ENCODE peak calls at places on chromosome 19, in four cellular contexts. K is cardiac muscle cell, P is aorta, J is left lung. B is an unnamed sample. For H3K36me3, the result is how much of the 10 kb centered on the place peaks cover.

GRCh38 chr19:18662972-18663732 is 20.3 kb upstream of the CRTC1 start:
- DNase-seq in K (no peak), P (no peak), J (no peak), B (no peak)

GRCh38 chr19:16033721-16034120 is 42.6 kb upstream of the TPM4 start:
- DNase-seq in K (no peak), P (no peak), J (no peak), B (no peak)

GRCh38 chr19:17719730-17720486 is 628 bp downstream of the MAP1S start:
- DNase-seq in K (no peak), P (no peak), J (peak), B (no peak)

GRCh38 chr19:5632657-5633056 is 9.8 kb downstream of the SAFB start:
- DNase-seq in K (no peak), P (no peak), J (no peak), B (no peak)

GRCh38 chr19:4678881-4679379 is 8.8 kb upstream of the MYDGF start:
- DNase-seq in K (no peak), P (no peak), J (no peak), B (no peak)

GRCh38 chr19:4062576-4063368 is 3.9 kb downstream of the ZBTB7A start:
- DNase-seq in K (no peak), P (no peak), J (no peak), B (no peak)

GRCh38 chr19:17390665-17391370 is 3.2 kb downstream of the CCDC194 start:
- DNase-seq in K (peak), P (peak), J (peak), B (peak)

GRCh38 chr19:35380450-35381124 is 9.7 kb downstream of the GPR42 start:
- DNase-seq in K (no peak), P (no peak), J (no peak), B (no peak)

GRCh38 chr19:37905936-37906867 is at the start of gene WDR87:
- DNase-seq in K (peak), P (peak), J (peak), B (peak)

GRCh38 chr19:35249848-35250711 is 1.3 kb downstream of the LSR start:
- DNase-seq in K (no peak), P (no peak), J (peak), B (no peak)

GRCh38 chr19:39265321-39265916 is 2.8 kb upstream of the IFNL2 start:
- DNase-seq in K (no peak), P (no peak), J (no peak), B (no peak)

GRCh38 chr19:2454962-2455409 is 1.8 kb downstream of the LMNB2 start:
- DNase-seq in K (no peak), P (no peak), J (no peak), B (no peak)
- H3K4me3 ChIP-seq in K (peak), P (no peak), J (peak), B (no peak)

GRCh38 chr19:41863209-41863931 is 3.3 kb downstream of the RPS19 start:
- DNase-seq in K (no peak), P (peak), J (no peak), B (no peak)
- H3K36me3 ChIP-seq in K (half or more), P (under half), J (under half), B (under half)

GRCh38 chr19:640156-640548 is 473 bp downstream of the FGF22 start:
- DNase-seq in K (no peak), P (no peak), J (no peak), B (no peak)
- H3K4me3 ChIP-seq in K (peak), P (peak), J (peak), B (peak)

GRCh38 chr19:307793-308420 is 16.7 kb upstream of the PLPP2 start:
- DNase-seq in K (no peak), P (no peak), J (no peak), B (no peak)

GRCh38 chr19:310141-310651 is 19.0 kb upstream of the PLPP2 start:
- DNase-seq in K (no peak), P (peak), J (no peak), B (no peak)

GRCh38 chr19:308471-309205 is 17.4 kb upstream of the PLPP2 start:
- DNase-seq in K (no peak), P (no peak), J (no peak), B (no peak)

GRCh38 chr19:310781-311496 is 19.7 kb upstream of the PLPP2 start:
- DNase-seq in K (no peak), P (no peak), J (no peak), B (no peak)

DNA sequence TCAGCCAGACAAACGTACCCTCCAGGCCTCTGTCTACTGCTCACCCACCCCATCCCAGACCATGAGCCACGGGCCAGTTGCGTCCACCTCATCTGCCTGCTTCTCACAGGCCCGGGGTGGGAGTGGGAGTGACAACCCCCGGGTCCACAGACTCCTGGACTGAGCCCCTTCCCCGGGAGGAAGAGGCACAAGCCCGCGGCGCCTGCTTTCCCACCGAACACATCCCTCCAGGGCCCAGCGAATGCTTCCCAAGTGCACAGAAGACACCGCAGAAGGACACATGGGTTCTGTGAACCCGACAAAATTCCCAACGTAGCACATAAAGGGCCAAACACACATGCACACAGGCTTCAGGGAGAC is 18.0 kb upstream of the PLPP2 start:
- DNase-seq in K (no peak), P (no peak), J (no peak), B (no peak)
- H3K36me3 ChIP-seq in K (under half), P (under half), J (under half), B (under half)

GRCh38 chr19:7919681-7920519 is at the start of gene SNAPC2:
- DNase-seq in K (peak), P (peak), J (peak), B (peak)

GRCh38 chr19:7917292-7918061 is 2.7 kb upstream of the SNAPC2 start:
- DNase-seq in K (peak), P (peak), J (no peak), B (peak)

GRCh38 chr19:7916908-7917291 is 2.3 kb downstream of the TGFBR3L start:
- DNase-seq in K (no peak), P (peak), J (no peak), B (no peak)

GRCh38 chr19:7920520-7921301 is 573 bp downstream of the SNAPC2 start:
- DNase-seq in K (peak), P (peak), J (peak), B (peak)

DNA sequence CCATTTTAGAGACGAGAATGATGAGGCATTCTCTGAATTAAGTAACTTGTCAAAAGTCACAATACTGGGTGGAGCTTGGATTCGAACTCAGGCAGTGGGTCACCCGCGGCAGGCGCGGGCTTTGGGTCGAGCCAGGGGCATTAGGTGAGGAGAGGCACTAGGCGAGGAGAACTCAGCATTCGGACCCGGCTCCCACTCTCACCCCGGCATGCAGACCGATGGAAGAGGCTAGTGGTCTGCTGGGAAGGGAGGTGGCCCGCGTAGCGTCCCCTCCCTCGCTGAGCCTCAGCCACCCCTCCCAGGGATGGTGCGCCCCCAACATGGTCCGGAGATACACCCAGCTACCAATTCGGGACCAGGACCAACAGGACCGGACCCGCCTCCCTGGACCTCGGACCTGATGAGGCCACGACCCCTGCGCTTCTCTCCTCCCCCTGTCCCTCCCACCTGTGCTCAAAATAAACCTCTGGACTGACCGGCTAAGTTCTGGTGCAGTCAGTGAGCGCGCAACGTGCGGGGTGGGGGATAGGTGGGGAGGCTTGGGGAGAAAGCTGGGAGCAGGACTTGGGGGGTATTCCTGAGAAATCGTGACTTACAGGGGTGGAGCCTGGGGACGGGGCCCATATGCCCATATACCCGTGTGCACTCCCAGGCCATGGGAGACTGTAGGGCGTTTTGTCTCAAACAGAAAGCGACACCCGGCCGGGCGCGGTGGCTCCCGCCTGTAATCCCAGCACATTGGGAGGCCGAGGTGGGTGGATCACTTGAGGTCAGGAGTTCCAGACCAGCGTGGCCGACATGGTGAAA is 1.3 kb upstream of the SNAPC2 start:
- DNase-seq in K (no peak), P (peak), J (no peak), B (no peak)
- H3K4me3 ChIP-seq in K (no peak), P (no peak), J (no peak), B (no peak)

DNA sequence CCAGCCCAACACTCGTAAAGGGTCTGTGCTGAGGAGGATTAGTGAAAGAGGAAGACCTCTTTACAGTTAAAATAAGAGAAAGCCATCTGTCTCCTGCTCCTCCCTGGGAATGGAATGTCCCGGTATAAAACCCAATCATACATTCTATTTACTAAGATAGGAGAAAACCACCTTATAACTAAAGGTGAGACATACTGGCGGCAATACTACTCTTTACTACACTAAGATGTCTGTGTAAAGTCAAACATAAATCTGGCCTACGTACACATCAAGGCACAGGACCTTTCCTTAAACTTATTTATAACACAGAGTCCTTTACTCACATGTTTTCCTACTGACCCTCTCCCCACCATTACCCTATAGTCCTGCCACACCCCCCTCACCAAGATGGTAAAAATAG is 3.3 kb downstream of the ZNF350 start:
- DNase-seq in K (no peak), P (no peak), J (no peak), B (no peak)
- H3K36me3 ChIP-seq in K (under half), P (under half), J (under half), B (under half)

GRCh38 chr19:13016628-13017305 is 21.5 kb downstream of the NFIX start:
- DNase-seq in K (no peak), P (no peak), J (no peak), B (no peak)
- H3K4me3 ChIP-seq in K (no peak), P (peak), J (no peak), B (no peak)

DNA sequence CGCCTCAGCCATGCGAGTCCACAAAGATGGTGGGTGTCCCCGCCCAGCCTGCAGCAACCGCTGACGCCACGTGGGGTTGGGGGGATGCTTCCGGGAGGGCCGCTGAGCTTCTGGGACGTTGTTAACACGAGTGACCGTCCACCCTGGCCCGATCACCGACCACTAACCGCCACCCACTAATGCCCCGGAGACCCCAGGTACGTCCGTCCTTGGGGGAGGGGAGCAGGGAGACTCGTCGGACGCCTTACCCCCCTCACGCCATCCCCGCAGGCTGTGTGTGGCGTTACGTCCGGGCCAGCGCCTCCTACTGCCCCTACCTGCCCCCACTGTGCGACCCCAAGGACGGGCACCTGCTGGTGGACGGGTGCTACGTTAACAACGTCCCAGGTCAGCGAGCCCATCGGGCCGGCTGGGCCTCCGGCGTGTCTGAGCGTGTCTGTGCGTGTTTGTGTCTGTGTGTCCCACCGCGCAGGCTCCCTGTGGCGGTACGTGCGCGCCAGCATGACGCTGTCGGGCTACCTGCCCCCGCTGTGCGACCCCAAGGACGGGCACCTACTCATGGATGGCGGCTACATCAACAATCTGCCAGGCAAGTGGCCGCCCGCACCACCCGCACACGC is 21.3 kb downstream of the PNPLA6 start:
- DNase-seq in K (no peak), P (peak), J (no peak), B (no peak)
- H3K36me3 ChIP-seq in K (under half), P (under half), J (under half), B (under half)

DNA sequence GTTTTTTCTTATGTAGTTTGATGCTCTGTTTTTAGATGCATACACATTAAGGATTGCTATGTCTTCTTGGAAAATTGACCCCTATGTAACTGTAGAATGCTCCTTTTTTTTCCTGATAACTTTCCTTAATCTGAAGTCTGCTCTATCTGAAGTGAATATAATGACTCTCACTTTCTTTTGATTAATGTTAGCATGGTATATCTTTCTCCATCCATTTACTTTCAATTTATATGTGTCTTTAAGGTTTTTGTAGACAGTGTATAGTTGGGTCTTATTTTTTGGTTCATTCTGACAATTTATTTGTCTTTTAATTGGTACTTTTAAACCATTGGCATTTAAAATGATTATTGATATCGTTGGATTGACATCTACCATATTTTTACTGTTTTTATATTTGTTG is 92.3 kb downstream of the URI1 start:
- DNase-seq in K (no peak), P (no peak), J (no peak), B (no peak)
- H3K4me3 ChIP-seq in K (no peak), P (no peak), J (no peak), B (no peak)

GRCh38 chr19:13929956-13930355 is 8.3 kb downstream of the PODNL1 start:
- DNase-seq in K (no peak), P (no peak), J (no peak), B (no peak)

GRCh38 chr19:13929340-13929739 is 8.9 kb downstream of the PODNL1 start:
- DNase-seq in K (no peak), P (no peak), J (no peak), B (no peak)

GRCh38 chr19:13925990-13926389 is 12.2 kb downstream of the PODNL1 start:
- DNase-seq in K (no peak), P (no peak), J (no peak), B (no peak)

GRCh38 chr19:13923194-13923987 is 14.8 kb downstream of the PODNL1 start:
- DNase-seq in K (no peak), P (no peak), J (no peak), B (no peak)

DNA sequence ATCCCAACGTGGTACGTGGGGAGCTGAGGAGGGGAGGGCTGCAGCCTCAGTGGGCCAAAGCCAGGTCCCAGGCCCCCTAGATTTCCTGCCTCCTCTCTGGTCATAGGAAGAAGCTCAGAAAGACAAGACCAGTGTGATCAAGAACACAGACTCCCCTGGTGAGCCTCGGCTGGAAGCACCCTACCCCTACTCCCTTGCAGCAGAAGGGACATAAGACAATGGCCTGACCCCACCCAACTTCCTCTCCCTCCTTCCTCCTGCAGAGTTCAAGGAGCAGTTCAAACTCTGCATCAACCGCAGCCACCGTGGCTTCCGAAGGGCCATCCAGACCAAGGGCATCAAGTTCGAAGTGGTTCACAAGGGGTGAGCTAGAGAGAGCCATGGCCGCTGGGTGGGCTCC is 11.5 kb downstream of the PODNL1 start:
- DNase-seq in K (no peak), P (no peak), J (no peak), B (no peak)
- H3K36me3 ChIP-seq in K (under half), P (under half), J (under half), B (under half)

B was measured in CD8-positive, alpha-beta T cell.